ENCODE peak calls at places on chromosomes 1 and 21, in eight cellular contexts. Z is CD4-positive, alpha-beta T cell; I is MM.1S; R is H9; T is cardiac muscle cell; F is heart right ventricle; M is IMR-90; C is fibroblast of lung. A is an unnamed sample. For H3K9me3, the result is how much of the 10 kb centered on the place peaks cover.

GRCh38 chr21:45246535-45247320 is 41.0 kb downstream of the POFUT2 start:
- DNase-seq in M (no peak), C (no peak), F (no peak), R (peak), I (no peak), T (no peak), Z (no peak), A (no peak)

GRCh38 chr1:53693773-53694717 is 44.9 kb downstream of the GLIS1 start:
- DNase-seq in T (peak), Z (no peak), F (no peak), I (no peak), R (no peak), M (peak), C (peak), A (no peak)

GRCh38 chr1:27345272-27345671 is 3.5 kb downstream of the SYTL1 start:
- DNase-seq in I (no peak), R (no peak), Z (no peak), M (no peak), F (no peak), C (no peak), T (no peak), A (no peak)

GRCh38 chr1:180301135-180301737 is 71.2 kb downstream of the LHX4 start:
- DNase-seq in I (no peak), T (no peak), F (no peak), R (no peak), Z (no peak), M (peak), C (peak), A (no peak)

GRCh38 chr1:42774928-42775549 is 8.0 kb downstream of the C1orf50 start:
- DNase-seq in R (no peak), M (peak), F (no peak), C (no peak), Z (no peak), I (no peak), T (no peak), A (no peak)

GRCh38 chr1:150872572-150872971 is 3.8 kb downstream of the ARNT start:
- DNase-seq in F (no peak), M (no peak), R (no peak), T (no peak), I (no peak), C (no peak), Z (no peak), A (no peak)

GRCh38 chr1:153922076-153922837 is 515 bp downstream of the GATAD2B start:
- DNase-seq in F (peak), C (no peak), Z (no peak), T (no peak), I (no peak), R (no peak), M (no peak), A (peak)

GRCh38 chr1:116496380-116496779 is 74.4 kb downstream of the CD58 start:
- DNase-seq in R (no peak), M (peak), I (no peak), Z (no peak), F (peak), T (peak), C (peak), A (no peak)

GRCh38 chr1:201535046-201535777 is 3.7 kb upstream of the NAV1 start:
- DNase-seq in T (no peak), C (peak), R (no peak), Z (no peak), F (no peak), I (no peak), M (peak), A (no peak)

GRCh38 chr1:54597455-54598030 is 25.8 kb downstream of the FAM151A start:
- DNase-seq in T (no peak), F (no peak), C (no peak), I (no peak), Z (no peak), R (no peak), M (no peak), A (no peak)

GRCh38 chr1:65279092-65279448 is 30.3 kb upstream of the DNAJC6 start:
- DNase-seq in M (no peak), I (no peak), Z (no peak), T (peak), C (peak), R (no peak), F (peak), A (no peak)

GRCh38 chr21:42846221-42846620 is 33.1 kb downstream of the WDR4 start:
- DNase-seq in Z (no peak), T (no peak), I (no peak), M (no peak), C (no peak), F (no peak), R (no peak), A (peak)

GRCh38 chr1:57072775-57073174 is 107.0 kb upstream of the C8B start:
- DNase-seq in R (peak), C (no peak), Z (no peak), F (no peak), M (no peak), T (no peak), I (no peak), A (peak)

GRCh38 chr1:85048296-85049064 is at the start of gene MCOLN3:
- DNase-seq in C (no peak), T (no peak), Z (peak), M (no peak), I (peak), F (no peak), R (peak), A (peak)

GRCh38 chr1:2411801-2412394 is 466 bp downstream of the PEX10 start:
- DNase-seq in M (no peak), I (no peak), Z (no peak), R (peak), C (no peak), F (peak), T (peak), A (no peak)

GRCh38 chr1:203807211-203807610 is 11.8 kb downstream of the ZBED6 start:
- DNase-seq in I (no peak), Z (no peak), R (no peak), M (peak), T (peak), F (no peak), C (peak), A (no peak)

GRCh38 chr1:236718328-236718727 is 32.0 kb downstream of the ACTN2 start:
- DNase-seq in I (no peak), Z (no peak), T (no peak), M (no peak), C (no peak), F (no peak), R (no peak), A (no peak)

GRCh38 chr1:25054526-25054925 is 124.5 kb upstream of the RUNX3 start:
- DNase-seq in I (no peak), M (no peak), Z (no peak), F (no peak), C (no peak), T (no peak), R (no peak), A (no peak)

GRCh38 chr21:42845296-42845965 is 33.9 kb downstream of the WDR4 start:
- DNase-seq in R (peak), I (no peak), C (peak), Z (no peak), F (peak), T (no peak), M (no peak), A (no peak)

GRCh38 chr1:243723458-243724043 is 126.5 kb downstream of the AKT3 start:
- DNase-seq in R (no peak), M (no peak), T (peak), Z (no peak), C (no peak), F (no peak), I (no peak), A (no peak)

GRCh38 chr1:175419684-175420490 is 227.3 kb upstream of the KIAA0040 start:
- DNase-seq in T (no peak), Z (no peak), C (no peak), I (no peak), M (no peak), R (no peak), F (no peak), A (no peak)

GRCh38 chr1:156479093-156480014 is 21.2 kb downstream of the MEF2D start:
- DNase-seq in C (no peak), I (no peak), F (no peak), Z (no peak), M (no peak), R (no peak), T (no peak), A (no peak)

GRCh38 chr1:56837244-56837926 is 17.2 kb upstream of the C8A start:
- DNase-seq in R (no peak), I (no peak), F (no peak), T (no peak), Z (no peak), M (no peak), C (no peak), A (peak)

GRCh38 chr1:169788402-169788801 is 6.3 kb downstream of the METTL18 start:
- DNase-seq in C (no peak), T (no peak), R (no peak), I (no peak), F (no peak), M (no peak), Z (no peak), A (no peak)

GRCh38 chr1:228076796-228077430 is 5.6 kb upstream of the ARF1 start:
- DNase-seq in F (no peak), Z (no peak), R (no peak), I (no peak), C (no peak), T (no peak), M (no peak), A (no peak)

GRCh38 chr1:77825356-77825709 is 45.9 kb downstream of the MIGA1 start:
- DNase-seq in I (peak), Z (no peak), T (peak), C (peak), F (peak), M (peak), R (no peak), A (peak)

GRCh38 chr21:36425286-36425685 is 40.1 kb downstream of the CHAF1B start:
- DNase-seq in F (no peak), Z (no peak), M (peak), I (no peak), C (peak), R (no peak), T (peak), A (no peak)

GRCh38 chr1:230087034-230087721 is 20.1 kb downstream of the GALNT2 start:
- DNase-seq in Z (no peak), M (no peak), F (no peak), T (no peak), I (no peak), R (peak), C (no peak), A (no peak)

GRCh38 chr1:92210701-92211100 is 7.0 kb upstream of the C1orf146 start:
- DNase-seq in M (peak), T (peak), F (no peak), C (no peak), I (no peak), Z (no peak), R (no peak), A (no peak)

GRCh38 chr1:168477792-168478191 is 66.0 kb downstream of the XCL2 start:
- DNase-seq in I (no peak), M (no peak), T (peak), R (no peak), Z (no peak), C (no peak), F (no peak), A (no peak)

GRCh38 chr1:243267346-243268283 is 11.8 kb downstream of the SDCCAG8 start:
- DNase-seq in C (peak), M (no peak), R (no peak), Z (no peak), T (peak), I (no peak), F (no peak), A (no peak)

GRCh38 chr1:210372931-210373627 is 44.4 kb downstream of the HHAT start:
- DNase-seq in M (no peak), T (no peak), F (no peak), I (no peak), Z (no peak), C (no peak), R (no peak), A (no peak)

GRCh38 chr1:230359992-230360391 is 66.1 kb downstream of the PGBD5 start:
- DNase-seq in F (no peak), R (no peak), M (peak), Z (no peak), I (no peak), C (peak), T (peak), A (no peak)

GRCh38 chr1:53172751-53173498 is 23.7 kb upstream of the CPT2 start:
- DNase-seq in R (no peak), F (no peak), T (peak), C (peak), M (no peak), I (no peak), Z (no peak), A (no peak)

GRCh38 chr1:203148127-203148526 is 20.6 kb downstream of the ADORA1 start:
- DNase-seq in C (no peak), F (no peak), T (no peak), M (no peak), I (peak), R (peak), Z (no peak), A (no peak)

GRCh38 chr1:153506831-153507413 is 28.9 kb downstream of the S100A6 start:
- DNase-seq in T (peak), F (peak), I (no peak), M (peak), C (peak), R (no peak), Z (no peak), A (peak)

GRCh38 chr1:221829327-221830011 is 87.6 kb upstream of the DUSP10 start:
- DNase-seq in F (no peak), T (peak), R (no peak), C (peak), Z (no peak), M (peak), I (no peak), A (no peak)

GRCh38 chr1:54683453-54683852 is 32.2 kb upstream of the TTC4 start:
- DNase-seq in C (no peak), R (no peak), I (no peak), F (no peak), M (no peak), T (no peak), Z (no peak), A (no peak)

GRCh38 chr1:29249170-29249691 is 12.9 kb downstream of the PTPRU start:
- DNase-seq in T (peak), Z (no peak), F (no peak), M (peak), C (no peak), I (no peak), R (peak), A (peak)

GRCh38 chr1:192859808-192860207 is 51.0 kb downstream of the RGS2 start:
- DNase-seq in R (no peak), T (no peak), C (no peak), F (no peak), Z (no peak), I (no peak), M (no peak), A (no peak)

GRCh38 chr1:217049081-217049480 is 325.9 kb upstream of the ESRRG start:
- DNase-seq in C (no peak), F (no peak), I (no peak), T (no peak), Z (no peak), R (no peak), M (no peak), A (no peak)

GRCh38 chr1:217052196-217052595 is 329.0 kb upstream of the ESRRG start:
- DNase-seq in T (no peak), I (no peak), M (peak), F (no peak), C (no peak), R (no peak), Z (no peak), A (no peak)

GRCh38 chr1:217053666-217054065 is 330.4 kb upstream of the ESRRG start:
- DNase-seq in C (no peak), Z (no peak), F (no peak), T (no peak), M (no peak), I (no peak), R (no peak), A (no peak)

GRCh38 chr1:217048104-217048707 is 325.0 kb upstream of the ESRRG start:
- DNase-seq in R (peak), C (no peak), Z (no peak), F (no peak), M (no peak), I (no peak), T (peak), A (peak)
- TF ChIP-seq CTCF in R (peak), C (no peak), Z (no peak), F (no peak), M (no peak), I (peak), T (peak), A (peak)

DNA sequence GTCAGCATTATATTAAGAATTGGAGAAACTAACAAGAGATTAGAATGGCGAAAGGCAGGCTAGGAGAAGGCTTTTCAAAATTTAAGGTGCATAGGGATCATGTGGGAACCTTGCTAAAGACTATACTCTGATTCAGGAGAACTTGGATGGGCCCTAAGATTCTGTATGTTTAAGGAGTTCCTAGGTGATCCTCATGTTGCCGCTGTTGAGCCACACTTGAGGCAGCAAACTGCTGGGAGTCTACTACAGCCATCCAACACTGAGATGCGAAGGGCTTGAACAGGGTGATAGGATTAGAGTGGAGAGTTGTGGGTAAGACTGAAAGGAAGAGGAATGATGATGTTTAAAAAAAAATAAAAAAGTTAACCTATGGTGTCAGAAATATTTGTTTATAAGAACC is 1013.2 kb downstream of the MRPL39 start:
- DNase-seq in T (no peak), C (no peak), M (no peak), I (no peak), R (no peak), F (no peak), Z (no peak), A (no peak)
- H3K9me3 ChIP-seq in T (under half), C (under half), M (under half), I (under half), R (under half), F (under half), Z (under half), A (under half)

GRCh38 chr21:37659874-37660273 is 256.4 kb downstream of the KCNJ6 start:
- DNase-seq in I (no peak), C (no peak), R (no peak), T (no peak), M (no peak), Z (no peak), F (no peak), A (peak)

GRCh38 chr21:37660709-37661108 is 255.5 kb downstream of the KCNJ6 start:
- DNase-seq in M (no peak), C (no peak), T (no peak), F (no peak), I (no peak), R (no peak), Z (no peak), A (no peak)

GRCh38 chr21:37658121-37658993 is 257.9 kb downstream of the KCNJ6 start:
- DNase-seq in I (no peak), T (no peak), F (no peak), M (no peak), C (no peak), Z (no peak), R (no peak), A (no peak)

GRCh38 chr21:37656899-37657298 is 259.4 kb downstream of the KCNJ6 start:
- DNase-seq in M (no peak), R (no peak), C (no peak), F (no peak), T (no peak), I (no peak), Z (no peak), A (no peak)

DNA sequence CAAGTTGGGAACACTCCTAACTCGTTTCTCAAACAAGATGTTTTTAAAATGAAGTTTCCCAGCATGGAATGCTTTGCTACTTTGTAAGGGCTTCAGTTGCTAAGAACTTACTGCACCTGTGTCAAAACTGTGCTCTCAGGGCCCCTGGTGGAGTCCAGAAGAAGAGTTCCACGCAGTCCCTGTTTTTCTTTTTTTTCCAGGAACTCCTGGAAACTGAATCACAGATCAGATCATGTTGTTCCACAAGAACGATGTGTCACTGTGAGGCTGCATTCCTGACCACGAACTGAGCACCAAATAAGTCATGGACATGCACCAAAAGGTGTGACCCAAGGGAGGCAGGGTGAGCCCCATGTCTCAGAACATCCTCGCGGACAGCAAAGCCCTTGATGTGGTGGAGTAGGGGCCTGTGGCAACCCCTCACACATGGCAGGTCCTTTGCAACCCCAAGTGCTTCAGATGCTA is 257.2 kb downstream of the KCNJ6 start:
- DNase-seq in I (no peak), F (no peak), R (no peak), T (peak), C (peak), M (peak), Z (no peak), A (no peak)
- TF ChIP-seq CTCF in I (no peak), F (no peak), R (no peak), T (peak), C (peak), M (peak), Z (no peak), A (no peak)

GRCh38 chr1:247841796-247842195 is at the start of gene OR11L1:
- DNase-seq in R (no peak), M (no peak), F (no peak), I (no peak), T (no peak), C (no peak), Z (no peak), A (no peak)

GRCh38 chr1:247840819-247841218 is 877 bp downstream of the OR11L1 start:
- DNase-seq in I (no peak), C (no peak), R (no peak), T (no peak), F (no peak), M (no peak), Z (no peak), A (no peak)

GRCh38 chr1:247845693-247846017 is 4.0 kb upstream of the OR11L1 start:
- DNase-seq in T (no peak), Z (no peak), R (no peak), C (no peak), M (no peak), I (no peak), F (no peak), A (no peak)

GRCh38 chr1:247845011-247845692 is 3.5 kb upstream of the OR11L1 start:
- DNase-seq in T (no peak), M (no peak), I (no peak), Z (no peak), C (no peak), R (no peak), F (no peak), A (no peak)

GRCh38 chr1:247843411-247843810 is 1.7 kb upstream of the OR11L1 start:
- DNase-seq in R (no peak), F (no peak), I (no peak), T (no peak), C (no peak), Z (no peak), M (no peak), A (no peak)
- H3K9me3 ChIP-seq in R (under half), F (under half), I (under half), T (under half), C (under half), Z (under half), M (under half), A (under half)

DNA sequence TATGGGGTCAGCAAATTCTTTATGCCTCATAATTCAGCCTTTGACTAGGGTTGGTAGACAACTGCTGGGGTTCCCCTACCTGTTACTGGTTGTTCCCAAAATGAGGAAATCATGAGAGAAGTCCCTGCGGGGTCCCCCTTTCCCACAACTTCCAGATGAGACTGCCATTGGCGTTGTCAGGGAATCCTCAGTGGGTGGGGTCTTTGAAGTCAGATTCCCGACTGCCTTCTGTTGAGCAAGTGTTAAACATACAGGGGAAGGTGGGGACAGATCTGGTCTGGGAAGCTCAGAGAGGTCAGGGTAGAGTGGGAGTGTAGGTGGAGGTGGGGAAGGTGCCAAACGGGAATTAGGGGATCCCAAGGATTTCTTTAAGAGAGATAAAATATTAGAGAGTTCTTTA is 14.7 kb downstream of the HSD3B2 start:
- DNase-seq in R (no peak), T (no peak), M (no peak), C (no peak), I (no peak), F (no peak), Z (no peak), A (no peak)
- TF ChIP-seq CTCF in R (no peak), T (no peak), M (no peak), C (no peak), I (no peak), F (no peak), Z (no peak), A (no peak)

GRCh38 chr1:247105966-247106365 is 1.8 kb upstream of the ZNF669 start:
- DNase-seq in Z (no peak), F (no peak), R (no peak), M (no peak), C (no peak), I (no peak), T (no peak), A (no peak)
- H3K9me3 ChIP-seq in Z (under half), F (under half), R (under half), M (under half), C (under half), I (under half), T (under half), A (under half)